ENCODE peak calls at places on chromosomes 13 and 19, in six cellular contexts. C is astrocyte, X is HCT116, Y is H9, N is fibroblast of lung, B is neural progenitor cell. V is an unnamed sample.

GRCh38 chr13:84896128-84896527 is 903.1 kb downstream of the SLITRK6 start:
- DNase-seq in C (peak; percentile 18), X (peak; percentile 45), B (peak; percentile 52), Y (no peak), N (peak; percentile 34), V (peak; percentile 45)

GRCh38 chr13:109381546-109382180 is 404.7 kb downstream of the IRS2 start:
- DNase-seq in Y (no peak), X (no peak), C (peak; percentile 88), N (peak; percentile 92), B (no peak), V (no peak)

GRCh38 chr13:84096221-84096620 is 213.9 kb upstream of the SLITRK1 start:
- DNase-seq in X (no peak), C (peak; percentile 18), B (no peak), N (peak; percentile 39), Y (no peak), V (no peak)

GRCh38 chr19:11138659-11139526 is 16.7 kb downstream of the SPC24 start:
- DNase-seq in N (peak; percentile 80), C (peak; percentile 65), Y (peak; percentile 74), X (no peak), B (peak; percentile 78), V (no peak)

GRCh38 chr13:38582133-38582532 is 104.7 kb upstream of the FREM2 start:
- DNase-seq in Y (no peak), N (peak; percentile 38), B (peak; percentile 61), C (peak; percentile 25), X (no peak), V (peak; percentile 11)

GRCh38 chr13:63605962-63606361 is 2190.3 kb upstream of the PCDH20 start:
- DNase-seq in Y (no peak), C (no peak), X (no peak), B (no peak), N (peak; percentile 2), V (no peak)

GRCh38 chr13:52070929-52071523 is 46.5 kb downstream of the UTP14C start:
- DNase-seq in B (no peak), N (peak; percentile 20), C (peak; percentile 16), Y (no peak), X (no peak), V (peak; percentile 34)

GRCh38 chr19:34556500-34556899 is 74.9 kb downstream of the WTIP start:
- DNase-seq in N (no peak), Y (peak; percentile 67), C (no peak), X (peak; percentile 10), B (peak; percentile 65), V (peak; percentile 26)

GRCh38 chr19:27652281-27652680 is 1560.7 kb downstream of the UQCRFS1 start:
- DNase-seq in B (no peak), C (no peak), X (no peak), N (no peak), Y (peak; percentile 12), V (no peak)

GRCh38 chr19:3981736-3982681 is 3.3 kb downstream of the EEF2 start:
- DNase-seq in N (no peak), C (no peak), B (no peak), Y (peak; percentile 31), X (no peak), V (no peak)

GRCh38 chr19:53183146-53183545 is 10.0 kb downstream of the ZNF665 start:
- DNase-seq in X (no peak), N (peak; percentile 90), B (no peak), C (peak; percentile 86), Y (no peak), V (no peak)

GRCh38 chr13:51222510-51223283 is 499 bp downstream of the FAM124A start:
- DNase-seq in N (peak; percentile 7), X (no peak), C (no peak), B (peak; percentile 69), Y (no peak), V (no peak)

GRCh38 chr19:5321851-5322681 is 18.5 kb downstream of the PTPRS start:
- DNase-seq in N (no peak), C (no peak), B (peak; percentile 28), X (no peak), Y (no peak), V (no peak)

GRCh38 chr19:10503002-10503789 is at the start of gene KEAP1:
- DNase-seq in Y (peak; percentile 55), C (no peak), X (no peak), N (peak; percentile 42), B (peak; percentile 63), V (peak; percentile 63)

GRCh38 chr19:46451352-46451751 is 20.0 kb downstream of the PNMA8A start:
- DNase-seq in N (no peak), C (no peak), X (no peak), B (no peak), Y (no peak), V (no peak)

GRCh38 chr19:43430976-43431375 is 16.3 kb downstream of the TEX101 start:
- DNase-seq in B (no peak), Y (no peak), X (no peak), C (no peak), N (no peak), V (no peak)

GRCh38 chr13:75913925-75914324 is 277.8 kb downstream of the LMO7 start:
- DNase-seq in X (no peak), C (no peak), Y (no peak), N (no peak), B (no peak), V (no peak)

GRCh38 chr19:3304871-3305423 is 61.4 kb upstream of the NFIC start:
- DNase-seq in C (peak; percentile 12), X (peak; percentile 56), B (peak; percentile 83), Y (peak; percentile 76), N (peak; percentile 31), V (peak; percentile 84)

GRCh38 chr13:113538689-113539058 is 45.9 kb upstream of the TFDP1 start:
- DNase-seq in X (no peak), B (no peak), C (no peak), Y (no peak), N (no peak), V (no peak)

GRCh38 chr13:36601186-36601585 is 72.6 kb upstream of the SERTM1 start:
- DNase-seq in B (no peak), X (no peak), N (no peak), Y (no peak), C (no peak), V (no peak)

GRCh38 chr19:21430674-21431073 is 33.7 kb downstream of the ZNF493 start:
- DNase-seq in Y (no peak), N (no peak), B (no peak), X (no peak), C (no peak), V (no peak)

GRCh38 chr13:98976338-98976737 is 1.5 kb downstream of the DOCK9 start:
- DNase-seq in B (no peak), X (no peak), N (peak; percentile 57), C (peak; percentile 51), Y (no peak), V (peak; percentile 37)

GRCh38 chr13:46804391-46804815 is 7.4 kb upstream of the ESD start:
- DNase-seq in X (peak; percentile 64), Y (no peak), C (peak; percentile 97), N (peak; percentile 98), B (no peak), V (no peak)

GRCh38 chr13:110114351-110114750 is 192.6 kb downstream of the COL4A1 start:
- DNase-seq in Y (no peak), X (no peak), B (no peak), C (no peak), N (no peak), V (no peak)

GRCh38 chr19:57641715-57642234 is 8.8 kb downstream of the ZNF211 start:
- DNase-seq in C (no peak), B (no peak), X (no peak), Y (no peak), N (no peak), V (no peak)
- H3K9me3 ChIP-seq in C (peaks cover 46% of the 10 kb centered on the region), B (peaks cover 8% of the 10 kb centered on the region), X (peaks cover 24% of the 10 kb centered on the region), Y (no peaks in the 10 kb centered on the region), N (peaks cover 10% of the 10 kb centered on the region), V (peaks cover 53% of the 10 kb centered on the region)

DNA sequence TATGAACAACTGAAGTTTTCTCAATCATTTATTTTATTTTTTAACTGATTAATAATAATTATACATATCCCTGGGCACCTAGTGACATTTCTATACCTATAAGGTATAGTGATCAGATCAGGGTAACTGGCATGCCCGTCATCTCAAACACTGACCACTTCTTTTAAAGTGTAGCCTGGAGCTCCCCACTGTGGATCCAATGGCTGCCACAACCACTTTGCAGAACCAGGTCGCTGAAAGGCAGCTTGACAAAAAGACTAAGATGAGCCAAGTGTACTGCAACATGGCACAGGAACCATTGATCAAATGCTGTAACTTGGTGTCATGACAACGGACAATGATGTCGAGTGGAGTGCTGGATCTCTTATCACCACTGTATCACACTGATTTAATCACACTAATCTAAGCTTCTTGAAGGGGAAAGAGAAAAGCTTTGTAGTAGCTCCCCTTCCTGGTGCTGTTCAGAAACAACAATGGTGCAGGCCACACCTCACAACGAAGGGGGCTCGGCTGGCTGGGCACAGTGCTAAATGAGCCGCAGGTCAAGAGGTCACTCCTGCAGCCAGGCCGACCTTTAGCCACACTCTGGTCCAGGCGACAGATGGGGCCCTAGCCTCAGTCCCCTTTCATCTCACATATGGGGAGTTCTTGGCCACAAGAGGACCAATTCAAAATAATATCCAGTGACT is 2.3 kb upstream of the TNFRSF19 start:
- DNase-seq in Y (peak; percentile 27), B (peak; percentile 90), N (peak; percentile 12), X (no peak), C (no peak), V (no peak)
- H2AFZ ChIP-seq in Y (no peak overlapping the region), B (no peak overlapping the region), N (no peak overlapping the region), X (no peak overlapping the region), C (peak overlapping the region; percentile 45), V (no peak overlapping the region)

GRCh38 chr13:42068886-42069285 is 20.4 kb downstream of the DGKH start:
- DNase-seq in C (no peak), Y (no peak), B (no peak), N (no peak), X (no peak), V (no peak)

GRCh38 chr13:42064966-42065365 is 16.5 kb downstream of the DGKH start:
- DNase-seq in C (no peak), B (no peak), N (peak; percentile 12), X (no peak), Y (no peak), V (no peak)

GRCh38 chr13:42064259-42064658 is 15.8 kb downstream of the DGKH start:
- DNase-seq in X (no peak), B (no peak), Y (no peak), C (peak; percentile 96), N (peak; percentile 97), V (no peak)

GRCh38 chr13:42065414-42065813 is 17.0 kb downstream of the DGKH start:
- DNase-seq in X (no peak), N (no peak), Y (no peak), C (no peak), B (no peak), V (no peak)

GRCh38 chr13:42066542-42066941 is 18.1 kb downstream of the DGKH start:
- DNase-seq in Y (no peak), B (no peak), N (peak; percentile 80), X (no peak), C (peak; percentile 74), V (no peak)
- H3K9me3 ChIP-seq in Y (no peaks in the 10 kb centered on the region), B (no peaks in the 10 kb centered on the region), N (no peaks in the 10 kb centered on the region), X (no peaks in the 10 kb centered on the region), C (no peaks in the 10 kb centered on the region), V (no peaks in the 10 kb centered on the region)

GRCh38 chr19:18386543-18387251 is 739 bp downstream of the GDF15 start:
- DNase-seq in Y (no peak), B (no peak), X (no peak), N (no peak), C (no peak), V (no peak)

GRCh38 chr19:18385359-18385674 is 641 bp upstream of the GDF15 start:
- DNase-seq in B (no peak), X (no peak), N (no peak), C (no peak), Y (peak; percentile 21), V (no peak)

GRCh38 chr19:18387395-18387794 is 1.4 kb downstream of the GDF15 start:
- DNase-seq in Y (no peak), B (no peak), N (no peak), X (no peak), C (no peak), V (no peak)

GRCh38 chr19:18384775-18385174 is 1.2 kb upstream of the GDF15 start:
- DNase-seq in Y (no peak), N (no peak), B (no peak), C (no peak), X (no peak), V (no peak)

GRCh38 chr19:18385675-18386542 is at the start of gene GDF15:
- DNase-seq in Y (peak; percentile 94), B (peak; percentile 73), N (peak; percentile 87), X (peak; percentile 90), C (peak; percentile 80), V (no peak)
- H2AFZ ChIP-seq in Y (no peak within 1 kb of the TSS), B (peak within 1 kb of the TSS; percentile 51), N (no peak within 1 kb of the TSS), X (peak within 1 kb of the TSS; percentile 60), C (peak within 1 kb of the TSS; percentile 2), V (no peak within 1 kb of the TSS)

V was measured in DND-41.